ENCODE peak calls at places on chromosomes 16 and 17, in nine cellular contexts. U is mucosa of descending colon, X is GM12865, K is ovary, N is cardiac muscle cell, C is left lung, E is coronary artery, V is brain microvascular endothelial cell, O is astrocyte of the cerebellum. J is an unnamed sample.

GRCh38 chr17:73142763-73143395 is 21.9 kb upstream of the SSTR2 start:
- DNase-seq in O (no peak), V (peak; percentile 43), X (peak; percentile 43), K (no peak), N (no peak), U (no peak), C (no peak), E (no peak), J (no peak)

GRCh38 chr16:64167851-64168770 is 953.8 kb downstream of the CDH11 start:
- DNase-seq in K (no peak), O (no peak), V (no peak), C (no peak), E (no peak), X (no peak), N (no peak), U (no peak), J (no peak)

GRCh38 chr16:87047221-87048037 is 269.8 kb downstream of the C16orf95 start:
- DNase-seq in X (no peak), C (no peak), K (no peak), U (no peak), E (no peak), V (no peak), N (no peak), O (no peak), J (no peak)

GRCh38 chr16:4190934-4191333 is 50.9 kb downstream of the SRL start:
- DNase-seq in N (no peak), V (no peak), E (no peak), K (no peak), C (no peak), U (no peak), X (no peak), O (no peak), J (no peak)

GRCh38 chr16:19566362-19566761 is 10.9 kb downstream of the VPS35L start:
- DNase-seq in C (no peak), O (no peak), K (no peak), V (no peak), U (no peak), E (no peak), N (no peak), X (no peak), J (no peak)

GRCh38 chr17:16475196-16475704 is 16.7 kb downstream of the LRRC75A start:
- DNase-seq in V (no peak), X (no peak), N (no peak), U (no peak), E (no peak), O (no peak), C (no peak), K (no peak), J (no peak)

GRCh38 chr17:15945493-15946209 is 721 bp downstream of the ADORA2B start:
- DNase-seq in K (no peak), O (no peak), N (peak; percentile 45), V (no peak), U (peak; percentile 72), C (peak; percentile 85), X (no peak), E (no peak), J (no peak)

GRCh38 chr16:88062341-88062861 is 111.2 kb downstream of the BANP start:
- DNase-seq in U (no peak), V (peak; percentile 61), C (peak; percentile 39), N (peak; percentile 46), O (peak; percentile 55), K (peak; percentile 47), E (peak; percentile 82), X (no peak), J (peak; percentile 38)

GRCh38 chr17:47705536-47706481 is 11.8 kb downstream of the TBKBP1 start:
- DNase-seq in O (no peak), C (peak; percentile 11), U (no peak), N (no peak), E (no peak), V (no peak), K (no peak), X (no peak), J (no peak)

GRCh38 chr17:6699997-6700947 is 12.9 kb downstream of the SLC13A5 start:
- DNase-seq in N (no peak), U (no peak), X (no peak), E (no peak), V (no peak), C (no peak), K (no peak), O (no peak), J (no peak)

GRCh38 chr16:67844441-67844840 is 2.3 kb upstream of the NUTF2 start:
- DNase-seq in E (no peak), X (no peak), C (no peak), V (no peak), U (no peak), K (no peak), N (no peak), O (no peak), J (no peak)

GRCh38 chr16:86521236-86522197 is 11.2 kb downstream of the FOXF1 start:
- DNase-seq in E (no peak), N (no peak), X (no peak), K (no peak), V (no peak), C (peak; percentile 27), O (no peak), U (no peak), J (no peak)

GRCh38 chr17:78168906-78169793 is 769 bp downstream of the SYNGR2 start:
- DNase-seq in U (peak; percentile 86), E (no peak), K (peak; percentile 61), V (peak; percentile 33), X (peak; percentile 83), O (no peak), N (peak; percentile 67), C (peak; percentile 87), J (no peak)
- H3K4me3 ChIP-seq in U (peak overlapping the region; percentile 70), E (peak overlapping the region; percentile 97), K (peak overlapping the region; percentile 78), V (peak overlapping the region; percentile 40), X (peak overlapping the region; percentile 69), O (peak overlapping the region; percentile 49), N (peak overlapping the region; percentile 71), C (peak overlapping the region; percentile 79), J (peak overlapping the region; percentile 45)

GRCh38 chr17:80969030-80969673 is 22.5 kb upstream of the CHMP6 start:
- DNase-seq in N (no peak), E (no peak), U (peak; percentile 35), K (no peak), O (no peak), X (no peak), V (no peak), C (peak; percentile 69), J (no peak)

GRCh38 chr17:80970762-80971703 is 20.6 kb upstream of the CHMP6 start:
- DNase-seq in E (no peak), O (no peak), C (no peak), U (peak; percentile 18), X (no peak), V (no peak), N (no peak), K (no peak), J (no peak)

GRCh38 chr17:80968602-80969029 is 23.0 kb upstream of the CHMP6 start:
- DNase-seq in N (no peak), O (no peak), V (no peak), U (peak; percentile 18), C (no peak), E (peak; percentile 84), X (no peak), K (peak; percentile 69), J (no peak)

GRCh38 chr17:80970044-80970761 is 21.4 kb upstream of the CHMP6 start:
- DNase-seq in E (no peak), V (no peak), U (peak; percentile 46), O (no peak), N (no peak), K (no peak), C (peak; percentile 71), X (peak; percentile 69), J (no peak)

GRCh38 chr17:80969674-80970043 is 22.0 kb upstream of the CHMP6 start:
- DNase-seq in V (no peak), X (no peak), U (no peak), E (no peak), N (no peak), C (no peak), K (no peak), O (no peak), J (no peak)
- H3K4me3 ChIP-seq in V (no peak overlapping the region), X (no peak overlapping the region), U (no peak overlapping the region), E (no peak overlapping the region), N (no peak overlapping the region), C (no peak overlapping the region), K (no peak overlapping the region), O (no peak overlapping the region), J (no peak overlapping the region)

DNA sequence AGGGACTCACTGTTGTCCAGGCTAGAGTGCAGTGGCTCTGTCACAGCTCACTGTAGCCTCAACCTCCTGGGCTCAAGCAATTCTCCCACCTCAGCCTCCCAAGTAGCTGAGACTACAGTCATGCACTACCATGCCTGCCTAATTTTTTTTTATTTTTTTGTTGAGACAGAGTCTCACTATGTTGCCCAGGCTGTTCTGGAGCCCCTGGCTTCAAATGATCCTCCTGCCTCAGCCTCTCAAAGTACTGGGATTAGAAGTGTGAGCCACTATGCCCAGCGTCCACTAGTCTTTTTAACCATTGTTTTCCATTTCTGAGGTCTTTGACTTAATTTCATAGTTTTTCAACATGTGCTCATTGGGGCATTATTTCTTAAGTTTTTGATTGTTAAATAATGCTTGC is 13.5 kb downstream of the NSRP1 start:
- DNase-seq in O (no peak), E (no peak), C (no peak), U (no peak), V (no peak), N (no peak), X (no peak), K (no peak), J (no peak)
- H3K4me3 ChIP-seq in O (no peak overlapping the region), E (no peak overlapping the region), C (no peak overlapping the region), U (no peak overlapping the region), V (no peak overlapping the region), N (no peak overlapping the region), X (no peak overlapping the region), K (no peak overlapping the region), J (no peak overlapping the region)

DNA sequence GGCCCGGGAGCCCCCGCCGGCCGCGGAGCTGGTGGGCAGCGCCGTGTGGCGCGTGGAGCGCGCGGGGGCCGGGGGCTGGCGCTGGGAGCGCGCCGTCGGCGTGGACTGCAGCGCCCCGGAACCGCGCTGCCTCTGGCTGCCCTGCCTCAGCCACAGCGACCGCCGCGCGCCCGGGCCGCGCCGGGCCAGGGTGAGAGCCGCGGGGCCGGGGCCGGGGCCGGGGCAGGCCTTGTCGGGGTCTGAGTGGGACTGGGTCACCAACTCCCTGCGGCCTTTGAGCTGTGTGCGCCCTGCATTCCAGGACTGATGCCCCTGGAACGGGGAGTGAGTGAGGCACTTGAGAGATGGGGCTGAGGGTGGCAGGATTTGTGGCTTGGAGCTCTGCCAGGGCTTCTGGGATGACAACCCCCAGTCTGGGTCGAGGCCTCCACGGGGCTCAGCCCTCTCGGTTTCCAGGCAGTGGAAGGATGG is 25.7 kb downstream of the ARHGAP23 start:
- DNase-seq in V (no peak), O (no peak), C (no peak), X (no peak), N (no peak), U (no peak), K (peak; percentile 50), E (no peak), J (no peak)
- H3K4me3 ChIP-seq in V (peak overlapping the region; percentile 68), O (peak overlapping the region; percentile 55), C (peak overlapping the region; percentile 41), X (no peak overlapping the region), N (no peak overlapping the region), U (no peak overlapping the region), K (peak overlapping the region; percentile 30), E (peak overlapping the region; percentile 73), J (peak overlapping the region; percentile 60)